ENCODE peak calls at places on chromosomes 12 and 14, in four cellular contexts. R is pons, U is A549, G is lower leg skin. K is an unnamed sample.

GRCh38 chr12:45259732-45260480 is 44.0 kb downstream of the ANO6 start:
- DNase-seq in U (no peak), R (no peak), G (no peak), K (no peak)

GRCh38 chr12:23055004-23055403 is 430.0 kb downstream of the ETNK1 start:
- DNase-seq in U (no peak), R (no peak), G (no peak), K (no peak)

GRCh38 chr12:71472441-71472911 is 32.9 kb downstream of the LGR5 start:
- DNase-seq in R (no peak), G (no peak), U (no peak), K (no peak)

GRCh38 chr12:19031032-19031431 is 98.5 kb upstream of the PLEKHA5 start:
- DNase-seq in R (no peak), G (no peak), U (peak; percentile 47), K (no peak)

GRCh38 chr12:61546296-61546695 is 713.9 kb upstream of the USP15 start:
- DNase-seq in U (no peak), R (no peak), G (no peak), K (no peak)

GRCh38 chr14:95041477-95042020 is 115.8 kb downstream of the DICER1 start:
- DNase-seq in U (no peak), R (no peak), G (no peak), K (no peak)

GRCh38 chr12:52872644-52873384 is 24.0 kb upstream of the KRT78 start:
- DNase-seq in U (no peak), G (no peak), R (no peak), K (no peak)

GRCh38 chr12:128644664-128645296 is 179.0 kb downstream of the SLC15A4 start:
- DNase-seq in R (no peak), U (peak; percentile 19), G (no peak), K (peak; percentile 30)

GRCh38 chr12:115394498-115395220 is 710.7 kb upstream of the TBX3 start:
- DNase-seq in R (no peak), G (no peak), U (no peak), K (no peak)

GRCh38 chr14:52000019-52000582 is 10.8 kb downstream of the RTRAF start:
- DNase-seq in G (no peak), R (no peak), U (no peak), K (no peak)

GRCh38 chr12:64669270-64669842 is 59.1 kb downstream of the RASSF3 start:
- DNase-seq in U (no peak), G (no peak), R (no peak), K (peak; percentile 42)

K was measured in activated CD4-positive, CD25-positive, alpha-beta regulatory T cell treated with anti-CD3 and anti-CD28 coated beads, Interleukin-2, amount 50 U/mL, for 72 hours.